ENCODE peak calls at places on chromosomes 3 and 15, in ten cellular contexts. J is substantia nigra, X is pons, T is suprapubic skin, B is HuH-7.5, G is left ventricle myocardium superior, N is IMR-90, K is skeletal muscle cell, H is foreskin fibroblast, W is tibial nerve. A is an unnamed sample.

GRCh38 chr3:141083831-141084624 is 32.9 kb downstream of the SPSB4 start:
- DNase-seq in J (no peak), X (no peak), T (no peak), B (no peak), G (peak; percentile 67), N (no peak), K (peak; percentile 46), H (no peak), W (no peak), A (no peak)

GRCh38 chr15:76577879-76578512 is 241.4 kb downstream of the ISL2 start:
- DNase-seq in J (no peak), X (no peak), T (no peak), B (no peak), G (no peak), N (no peak), K (no peak), H (no peak), W (no peak), A (no peak)

GRCh38 chr3:141798455-141798854 is 35.2 kb downstream of the GRK7 start:
- DNase-seq in J (no peak), X (no peak), T (no peak), B (no peak), G (peak; percentile 56), N (no peak), K (no peak), H (no peak), W (no peak), A (no peak)

GRCh38 chr3:134250717-134251220 is at the start of gene RYK:
- DNase-seq in J (peak; percentile 71), X (peak; percentile 65), T (peak; percentile 89), B (peak; percentile 92), G (peak; percentile 91), N (peak; percentile 64), K (no peak), H (peak; percentile 76), W (peak; percentile 67), A (peak; percentile 50)

GRCh38 chr3:140387244-140387643 is 290.6 kb upstream of the TRIM42 start:
- DNase-seq in J (no peak), X (no peak), T (no peak), B (no peak), G (no peak), N (no peak), K (no peak), H (no peak), W (no peak), A (no peak)

GRCh38 chr15:47466357-47466756 is 250.9 kb upstream of the SEMA6D start:
- DNase-seq in J (no peak), X (no peak), T (no peak), B (no peak), G (no peak), N (peak; percentile 90), K (no peak), H (peak; percentile 55), W (no peak), A (peak; percentile 55)

GRCh38 chr15:94174399-94174802 is 57.0 kb upstream of the MCTP2 start:
- DNase-seq in J (no peak), X (no peak), T (no peak), B (no peak), G (no peak), N (peak; percentile 87), K (no peak), H (peak; percentile 10), W (no peak), A (no peak)

GRCh38 chr3:125367403-125368230 is 7.5 kb downstream of the ZNF148 start:
- DNase-seq in J (no peak), X (no peak), T (no peak), B (no peak), G (no peak), N (peak; percentile 45), K (no peak), H (no peak), W (no peak), A (no peak)

GRCh38 chr3:42161050-42161935 is 70.1 kb downstream of the TRAK1 start:
- DNase-seq in J (no peak), X (no peak), T (no peak), B (no peak), G (no peak), N (peak; percentile 50), K (peak; percentile 7), H (peak; percentile 35), W (no peak), A (peak; percentile 15)

GRCh38 chr3:129938140-129938930 is 36.2 kb upstream of the TRH start:
- DNase-seq in J (no peak), X (no peak), T (no peak), B (no peak), G (no peak), N (no peak), K (no peak), H (no peak), W (no peak), A (no peak)

GRCh38 chr3:53114412-53115074 is 15.7 kb downstream of the RFT1 start:
- DNase-seq in J (no peak), X (no peak), T (no peak), B (no peak), G (no peak), N (peak; percentile 48), K (no peak), H (peak; percentile 48), W (no peak), A (no peak)

GRCh38 chr3:32110233-32110760 is 3.9 kb downstream of the GPD1L start:
- DNase-seq in J (no peak), X (no peak), T (no peak), B (no peak), G (no peak), N (no peak), K (no peak), H (no peak), W (no peak), A (no peak)

GRCh38 chr3:52385157-52385556 is 59.7 kb downstream of the SEMA3G start:
- DNase-seq in J (no peak), X (no peak), T (no peak), B (peak; percentile 63), G (no peak), N (peak; percentile 41), K (no peak), H (peak; percentile 20), W (no peak), A (no peak)

GRCh38 chr15:60374628-60375081 is 23.1 kb downstream of the ANXA2 start:
- DNase-seq in J (no peak), X (peak; percentile 41), T (no peak), B (no peak), G (peak; percentile 50), N (peak; percentile 99), K (peak; percentile 97), H (peak; percentile 98), W (peak; percentile 29), A (peak; percentile 97)

GRCh38 chr3:188439080-188439479 is 285.1 kb downstream of the LPP start:
- DNase-seq in J (no peak), X (peak; percentile 82), T (no peak), B (no peak), G (no peak), N (no peak), K (no peak), H (no peak), W (no peak), A (no peak)

GRCh38 chr3:50272911-50273688 is 4.2 kb downstream of the SEMA3B start:
- DNase-seq in J (peak; percentile 89), X (peak; percentile 87), T (peak; percentile 94), B (peak; percentile 99), G (peak; percentile 93), N (peak; percentile 62), K (no peak), H (peak; percentile 43), W (peak; percentile 85), A (no peak)

GRCh38 chr3:58691997-58692396 is 25.4 kb upstream of the FAM3D start:
- DNase-seq in J (no peak), X (no peak), T (no peak), B (no peak), G (no peak), N (peak; percentile 7), K (no peak), H (no peak), W (no peak), A (peak; percentile 7)

A was measured in HS-27A.